ENCODE peak calls at places on chromosomes 6 and 20, in four cellular contexts. P is activated B cell treated with CpG ODN at 0.5 μM for 24 hours, A is nephron progenitor cell, X is pancreas. J is an unnamed sample.

GRCh38 chr20:36571564-36572504 is 1.6 kb upstream of the TGIF2 start:
- DNase-seq in P (no peak), A (peak; percentile 50), X (no peak), J (no peak)

GRCh38 chr6:101614774-101615173 is 221.3 kb downstream of the GRIK2 start:
- DNase-seq in P (no peak), A (no peak), X (no peak), J (no peak)

GRCh38 chr6:31205638-31206037 is 35.2 kb upstream of the POU5F1 start:
- DNase-seq in P (no peak), A (no peak), X (no peak), J (no peak)

GRCh38 chr6:157385482-157385881 is 4.5 kb downstream of the ZDHHC14 start:
- DNase-seq in P (no peak), A (no peak), X (no peak), J (no peak)

GRCh38 chr20:50027611-50028105 is 44.9 kb downstream of the SNAI1 start:
- DNase-seq in P (no peak), A (no peak), X (peak; percentile 41), J (peak; percentile 81)

GRCh38 chr6:134240664-134241431 is 77.1 kb downstream of the SGK1 start:
- DNase-seq in P (peak; percentile 37), A (no peak), X (peak; percentile 64), J (no peak)

GRCh38 chr6:149563928-149564325 is 2.2 kb upstream of the GINM1 start:
- DNase-seq in P (no peak), A (no peak), X (no peak), J (no peak)

GRCh38 chr20:34720266-34720665 is 16.1 kb downstream of the TP53INP2 start:
- DNase-seq in P (no peak), A (no peak), X (no peak), J (peak; percentile 76)

GRCh38 chr6:96939019-96939805 is 14.7 kb downstream of the KLHL32 start:
- DNase-seq in P (no peak), A (no peak), X (no peak), J (no peak)

GRCh38 chr20:34951652-34952051 is 4.0 kb downstream of the GSS start:
- DNase-seq in P (no peak), A (no peak), X (no peak), J (no peak)

GRCh38 chr6:163414117-163414366 is 476 bp upstream of the QKI start:
- DNase-seq in P (no peak), A (no peak), X (no peak), J (no peak)

GRCh38 chr6:170102582-170103481 is 188.0 kb downstream of the DLL1 start:
- DNase-seq in P (no peak), A (no peak), X (peak; percentile 4), J (peak; percentile 29)

GRCh38 chr6:26534681-26535465 is 3.3 kb upstream of the HMGN4 start:
- DNase-seq in P (no peak), A (no peak), X (no peak), J (no peak)

GRCh38 chr20:57908691-57909090 is 198.9 kb upstream of the PMEPA1 start:
- DNase-seq in P (no peak), A (no peak), X (no peak), J (no peak)

GRCh38 chr6:4727671-4728435 is 48.4 kb upstream of the CDYL start:
- DNase-seq in P (no peak), A (no peak), X (no peak), J (no peak)

GRCh38 chr6:78533426-78533825 is 333.9 kb upstream of the IRAK1BP1 start:
- DNase-seq in P (no peak), A (no peak), X (no peak), J (no peak)

GRCh38 chr6:158817298-158818007 is 1.7 kb downstream of the EZR start:
- DNase-seq in P (no peak), A (peak; percentile 25), X (peak; percentile 78), J (no peak)

GRCh38 chr6:156957931-156958547 is 180.9 kb downstream of the ARID1B start:
- DNase-seq in P (no peak), A (no peak), X (no peak), J (no peak)

GRCh38 chr6:98470821-98471220 is 363.6 kb upstream of the POU3F2 start:
- DNase-seq in P (no peak), A (no peak), X (no peak), J (no peak)

GRCh38 chr6:17361013-17361412 is 32.4 kb upstream of the CAP2 start:
- DNase-seq in P (no peak), A (no peak), X (no peak), J (no peak)

GRCh38 chr6:81938014-81938761 is 185.7 kb upstream of the TENT5A start:
- DNase-seq in P (no peak), A (no peak), X (peak; percentile 50), J (no peak)

GRCh38 chr6:14917101-14917500 is 328.8 kb upstream of the JARID2 start:
- DNase-seq in P (no peak), A (no peak), X (no peak), J (no peak)

GRCh38 chr6:7865811-7866210 is 44.8 kb downstream of the TXNDC5 start:
- DNase-seq in P (no peak), A (no peak), X (no peak), J (no peak)

GRCh38 chr20:2364014-2364413 is 16.7 kb upstream of the TGM6 start:
- DNase-seq in P (no peak), A (no peak), X (no peak), J (no peak)

DNA sequence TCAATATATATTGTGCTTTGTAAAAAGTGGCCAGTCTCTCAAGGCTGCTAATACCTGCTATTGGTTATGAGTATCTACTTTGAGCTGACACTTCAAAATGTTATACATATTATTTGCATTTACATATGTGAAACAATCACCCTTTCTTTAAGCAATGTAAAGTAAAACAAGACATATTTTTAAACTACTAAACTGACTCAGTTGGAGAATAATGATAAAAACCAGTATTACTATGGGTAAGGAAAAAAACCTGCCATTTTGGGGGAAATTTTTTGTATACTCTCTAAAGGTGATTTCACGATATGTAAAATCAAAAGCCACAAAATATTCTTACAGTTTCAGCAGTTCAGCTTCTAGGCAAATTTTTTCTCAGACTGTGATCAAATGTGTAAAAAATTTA is 232.3 kb downstream of the PRL start:
- DNase-seq in P (no peak), A (no peak), X (no peak), J (no peak)
- TF ChIP-seq CTCF in P (no peak), A (no peak), X (no peak), J (no peak)

DNA sequence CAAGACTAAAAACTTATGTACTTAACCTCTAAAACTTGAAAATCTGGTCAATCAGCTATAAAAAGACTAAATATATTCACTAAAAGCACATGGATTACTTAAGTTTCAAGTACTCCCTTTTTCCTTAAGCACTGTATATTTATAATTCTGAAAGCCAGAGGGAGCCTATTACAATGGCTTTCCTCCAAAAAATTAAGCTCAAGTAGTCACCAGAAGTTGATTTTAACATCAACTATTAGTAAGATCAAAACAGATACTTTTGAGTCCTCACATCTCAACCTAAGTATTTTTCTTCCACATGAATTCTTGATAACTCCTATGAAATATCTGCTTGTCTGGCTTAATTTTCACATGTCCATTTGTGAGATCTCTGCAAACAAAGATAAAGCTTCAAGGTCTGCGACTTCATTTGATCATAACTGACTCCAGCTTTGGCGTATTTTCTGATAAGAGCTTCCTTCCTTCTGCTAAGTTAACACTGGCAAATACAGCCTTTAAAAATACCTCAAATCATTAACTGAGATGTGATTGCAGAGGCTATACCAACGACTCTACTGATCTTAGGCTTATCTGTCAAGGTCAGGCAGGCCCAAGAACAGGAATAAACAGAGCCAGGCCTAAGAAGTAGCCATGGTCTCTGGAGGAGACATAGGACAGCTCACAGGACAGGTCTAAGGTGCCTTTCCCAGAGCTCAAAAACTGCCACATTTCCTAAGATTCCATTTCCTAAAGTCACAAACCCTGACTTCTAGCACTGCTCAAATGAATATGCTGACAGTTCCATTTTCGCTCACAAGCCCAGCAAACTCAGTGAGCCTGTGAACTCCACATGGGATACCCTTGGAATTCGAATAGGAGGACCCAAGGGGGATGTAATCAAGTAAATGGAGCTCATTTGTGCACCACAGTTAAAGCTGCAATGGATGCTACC is 10.0 kb downstream of the SNX5 start:
- DNase-seq in P (no peak), A (no peak), X (no peak), J (no peak)
- TF ChIP-seq CTCF in P (no peak), A (no peak), X (no peak), J (no peak)

GRCh38 chr6:19322691-19323470 is 514.3 kb upstream of the ID4 start:
- DNase-seq in P (no peak), A (no peak), X (no peak), J (no peak)
- TF ChIP-seq CTCF in P (no peak), A (no peak), X (no peak), J (no peak)

GRCh38 chr20:41078329-41078728 is 49.7 kb downstream of the TOP1 start:
- DNase-seq in P (no peak), A (no peak), X (no peak), J (no peak)
- TF ChIP-seq CTCF in P (no peak), A (peak; percentile 26), X (no peak), J (peak; percentile 45)

GRCh38 chr20:62549499-62550086 is 73.8 kb upstream of the GATA5 start:
- DNase-seq in P (no peak), A (no peak), X (no peak), J (no peak)
- TF ChIP-seq CTCF in P (no peak), A (no peak), X (no peak), J (no peak)

DNA sequence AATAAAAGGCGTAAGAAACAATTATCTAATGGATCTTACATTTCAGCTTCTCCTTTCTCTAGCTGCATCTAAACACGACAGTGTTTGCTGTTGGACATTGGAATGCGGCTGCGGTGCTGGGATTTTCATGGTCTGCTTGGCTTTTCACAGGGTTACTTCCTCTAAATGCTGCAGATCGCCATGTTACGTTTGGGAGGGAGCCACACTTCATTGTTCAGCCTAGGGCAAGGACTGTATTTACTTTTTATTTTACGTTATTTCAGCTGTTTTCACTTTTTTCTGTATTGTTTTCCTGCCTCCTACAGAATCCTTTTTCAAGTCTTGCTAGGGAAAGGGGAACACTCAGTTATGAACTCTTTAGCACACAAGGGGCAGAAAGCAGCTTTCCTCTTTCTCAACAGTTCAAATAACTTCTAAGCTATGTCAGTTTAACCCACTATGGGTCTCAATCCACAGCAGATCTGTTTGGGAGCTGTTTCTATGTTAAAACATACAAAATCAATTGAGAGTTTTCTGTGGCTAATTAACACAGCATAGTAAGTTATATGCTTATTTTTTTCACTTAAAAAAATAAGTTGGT is 97.8 kb upstream of the MTHFD1L start:
- DNase-seq in P (no peak), A (peak; percentile 29), X (no peak), J (no peak)
- TF ChIP-seq CTCF in P (no peak), A (no peak), X (no peak), J (no peak)

GRCh38 chr20:25479638-25480037 is 72.2 kb downstream of the GINS1 start:
- DNase-seq in P (no peak), A (no peak), X (no peak), J (no peak)

GRCh38 chr20:25480797-25481196 is 73.3 kb downstream of the GINS1 start:
- DNase-seq in P (no peak), A (no peak), X (no peak), J (no peak)

GRCh38 chr20:25480156-25480555 is 72.7 kb downstream of the GINS1 start:
- DNase-seq in P (no peak), A (no peak), X (no peak), J (no peak)

GRCh38 chr20:25481918-25482253 is 74.4 kb downstream of the GINS1 start:
- DNase-seq in P (no peak), A (no peak), X (no peak), J (no peak)

GRCh38 chr20:25481235-25481917 is 73.9 kb downstream of the GINS1 start:
- DNase-seq in P (no peak), A (peak; percentile 20), X (no peak), J (no peak)
- TF ChIP-seq CTCF in P (no peak), A (no peak), X (no peak), J (no peak)

GRCh38 chr6:12636336-12636735 is 80.2 kb upstream of the PHACTR1 start:
- DNase-seq in P (no peak), A (no peak), X (no peak), J (no peak)
- TF ChIP-seq CTCF in P (no peak), A (peak; percentile 27), X (no peak), J (no peak)

GRCh38 chr6:75932067-75932466 is 140.4 kb downstream of the IMPG1 start:
- DNase-seq in P (no peak), A (peak; percentile 73), X (peak; percentile 51), J (peak; percentile 49)
- TF ChIP-seq CTCF in P (no peak), A (peak; percentile 89), X (peak; percentile 53), J (peak; percentile 49)